ENCODE peak calls at places on chromosomes 2 and 18, in six cellular contexts. One of them, this sample, is unnamed.
A peak's percentile ranks its signal among the peaks of the same experiment; 100 is the strongest.

GRCh38 chr2:183068561-183068960 is 10.0 kb upstream of the DUSP19 start:
- DNase-seq in adrenal gland: no peak
- DNase-seq in mammary epithelial cell: no peak
- DNase-seq in cardiac fibroblast: no peak
- DNase-seq in fibroblast of lung: no peak
- DNase-seq in adipocyte: no peak
- DNase-seq in this sample: no peak

GRCh38 chr2:17135619-17136018 is 382.6 kb downstream of the RAD51AP2 start:
- DNase-seq in cardiac fibroblast: no peak
- DNase-seq in fibroblast of lung: no peak
- DNase-seq in mammary epithelial cell: no peak
- DNase-seq in adrenal gland: no peak
- DNase-seq in adipocyte: no peak
- DNase-seq in this sample: no peak

GRCh38 chr2:233209978-233210680 is 41.3 kb upstream of the ATG16L1 start:
- DNase-seq in adipocyte: no peak
- DNase-seq in mammary epithelial cell: no peak
- DNase-seq in cardiac fibroblast: no peak
- DNase-seq in fibroblast of lung: no peak
- DNase-seq in adrenal gland: no peak
- DNase-seq in this sample: no peak

GRCh38 chr2:221911316-221911715 is 339.2 kb upstream of the EPHA4 start:
- DNase-seq in cardiac fibroblast: peak; percentile 7
- DNase-seq in fibroblast of lung: no peak
- DNase-seq in mammary epithelial cell: no peak
- DNase-seq in adrenal gland: no peak
- DNase-seq in adipocyte: peak; percentile 4
- DNase-seq in this sample: no peak

GRCh38 chr2:101127319-101128056 is 23.7 kb downstream of the TBC1D8 start:
- DNase-seq in adipocyte: no peak
- DNase-seq in cardiac fibroblast: no peak
- DNase-seq in fibroblast of lung: no peak
- DNase-seq in mammary epithelial cell: peak; percentile 14
- DNase-seq in adrenal gland: no peak
- DNase-seq in this sample: no peak

GRCh38 chr18:5294618-5295230 is 802 bp downstream of the ZBTB14 start:
- DNase-seq in cardiac fibroblast: peak; percentile 56
- DNase-seq in adrenal gland: peak; percentile 63
- DNase-seq in adipocyte: peak; percentile 72
- DNase-seq in mammary epithelial cell: peak; percentile 47
- DNase-seq in fibroblast of lung: peak; percentile 66
- DNase-seq in this sample: no peak

GRCh38 chr2:33478968-33479691 is 2.7 kb downstream of the RASGRP3 start:
- DNase-seq in adrenal gland: no peak
- DNase-seq in fibroblast of lung: no peak
- DNase-seq in cardiac fibroblast: no peak
- DNase-seq in adipocyte: no peak
- DNase-seq in mammary epithelial cell: no peak
- DNase-seq in this sample: no peak

GRCh38 chr2:64779117-64779690 is 125.5 kb upstream of the SERTAD2 start:
- DNase-seq in adipocyte: peak; percentile 77
- DNase-seq in adrenal gland: peak; percentile 51
- DNase-seq in mammary epithelial cell: peak; percentile 66
- DNase-seq in cardiac fibroblast: peak; percentile 92
- DNase-seq in fibroblast of lung: peak; percentile 98
- DNase-seq in this sample: no peak

GRCh38 chr18:57583297-57583835 is 3.1 kb downstream of the FECH start:
- DNase-seq in cardiac fibroblast: no peak
- DNase-seq in fibroblast of lung: no peak
- DNase-seq in mammary epithelial cell: no peak
- DNase-seq in adipocyte: no peak
- DNase-seq in adrenal gland: no peak
- DNase-seq in this sample: no peak

GRCh38 chr2:102971661-102972060 is 209.8 kb downstream of the TMEM182 start:
- DNase-seq in adipocyte: no peak
- DNase-seq in mammary epithelial cell: no peak
- DNase-seq in adrenal gland: no peak
- DNase-seq in cardiac fibroblast: no peak
- DNase-seq in fibroblast of lung: peak; percentile 25
- DNase-seq in this sample: no peak

GRCh38 chr2:167908786-167909185 is 338.6 kb downstream of the STK39 start:
- DNase-seq in adrenal gland: no peak
- DNase-seq in cardiac fibroblast: no peak
- DNase-seq in adipocyte: no peak
- DNase-seq in fibroblast of lung: no peak
- DNase-seq in mammary epithelial cell: no peak
- DNase-seq in this sample: no peak

GRCh38 chr2:207930747-207931146 is 94.6 kb downstream of the PLEKHM3 start:
- DNase-seq in adrenal gland: peak; percentile 44
- DNase-seq in fibroblast of lung: no peak
- DNase-seq in adipocyte: no peak
- DNase-seq in cardiac fibroblast: no peak
- DNase-seq in mammary epithelial cell: peak; percentile 60
- DNase-seq in this sample: no peak

GRCh38 chr18:79335833-79336360 is 59.8 kb upstream of the NFATC1 start:
- DNase-seq in mammary epithelial cell: no peak
- DNase-seq in cardiac fibroblast: no peak
- DNase-seq in fibroblast of lung: no peak
- DNase-seq in adrenal gland: no peak
- DNase-seq in adipocyte: no peak
- DNase-seq in this sample: no peak

GRCh38 chr2:201777043-201777442 is 3.7 kb downstream of the ALS2 start:
- DNase-seq in fibroblast of lung: no peak
- DNase-seq in mammary epithelial cell: no peak
- DNase-seq in adrenal gland: no peak
- DNase-seq in adipocyte: peak; percentile 67
- DNase-seq in cardiac fibroblast: no peak
- DNase-seq in this sample: no peak

GRCh38 chr2:189658281-189658680 is 3.0 kb upstream of the ASNSD1 start:
- DNase-seq in cardiac fibroblast: no peak
- DNase-seq in mammary epithelial cell: no peak
- DNase-seq in fibroblast of lung: no peak
- DNase-seq in adrenal gland: no peak
- DNase-seq in adipocyte: no peak
- DNase-seq in this sample: no peak

GRCh38 chr2:1306029-1306686 is 107.1 kb upstream of the TPO start:
- DNase-seq in cardiac fibroblast: no peak
- DNase-seq in adrenal gland: no peak
- DNase-seq in fibroblast of lung: no peak
- DNase-seq in mammary epithelial cell: no peak
- DNase-seq in adipocyte: no peak
- DNase-seq in this sample: no peak

GRCh38 chr18:487371-487770 is 13.1 kb downstream of the COLEC12 start:
- DNase-seq in fibroblast of lung: no peak
- DNase-seq in adrenal gland: no peak
- DNase-seq in adipocyte: no peak
- DNase-seq in cardiac fibroblast: no peak
- DNase-seq in mammary epithelial cell: no peak
- DNase-seq in this sample: no peak

GRCh38 chr2:30150786-30151185 is 4.0 kb downstream of the YPEL5 start:
- DNase-seq in fibroblast of lung: no peak
- DNase-seq in adrenal gland: no peak
- DNase-seq in adipocyte: no peak
- DNase-seq in mammary epithelial cell: no peak
- DNase-seq in cardiac fibroblast: no peak
- DNase-seq in this sample: no peak

GRCh38 chr2:145199052-145199451 is 679.1 kb upstream of the ZEB2 start:
- DNase-seq in cardiac fibroblast: no peak
- DNase-seq in fibroblast of lung: no peak
- DNase-seq in adrenal gland: no peak
- DNase-seq in mammary epithelial cell: no peak
- DNase-seq in adipocyte: no peak
- DNase-seq in this sample: no peak

GRCh38 chr2:31366733-31367132 is 47.8 kb downstream of the XDH start:
- DNase-seq in cardiac fibroblast: no peak
- DNase-seq in adipocyte: no peak
- DNase-seq in mammary epithelial cell: no peak
- DNase-seq in adrenal gland: no peak
- DNase-seq in fibroblast of lung: no peak
- DNase-seq in this sample: no peak

GRCh38 chr2:186532891-186533290 is 46.8 kb downstream of the ZC3H15 start:
- DNase-seq in mammary epithelial cell: peak; percentile 30
- DNase-seq in cardiac fibroblast: peak; percentile 85
- DNase-seq in adipocyte: no peak
- DNase-seq in adrenal gland: no peak
- DNase-seq in fibroblast of lung: peak; percentile 86
- DNase-seq in this sample: no peak

GRCh38 chr2:205887637-205888036 is 198.3 kb downstream of the INO80D start:
- DNase-seq in adipocyte: no peak
- DNase-seq in fibroblast of lung: no peak
- DNase-seq in mammary epithelial cell: no peak
- DNase-seq in adrenal gland: no peak
- DNase-seq in cardiac fibroblast: no peak
- DNase-seq in this sample: no peak

GRCh38 chr2:18987592-18988073 is 370.8 kb downstream of the OSR1 start:
- DNase-seq in mammary epithelial cell: peak; percentile 86
- DNase-seq in fibroblast of lung: peak; percentile 94
- DNase-seq in adrenal gland: peak; percentile 84
- DNase-seq in adipocyte: peak; percentile 95
- DNase-seq in cardiac fibroblast: peak; percentile 96
- DNase-seq in this sample: no peak

GRCh38 chr2:9467687-9468086 is 6.7 kb upstream of the IAH1 start:
- DNase-seq in mammary epithelial cell: no peak
- DNase-seq in cardiac fibroblast: no peak
- DNase-seq in fibroblast of lung: no peak
- DNase-seq in adipocyte: no peak
- DNase-seq in adrenal gland: peak; percentile 34
- DNase-seq in this sample: no peak

GRCh38 chr2:161067846-161068245 is 92.4 kb upstream of the TANK start:
- DNase-seq in fibroblast of lung: no peak
- DNase-seq in adrenal gland: no peak
- DNase-seq in adipocyte: no peak
- DNase-seq in cardiac fibroblast: no peak
- DNase-seq in mammary epithelial cell: no peak
- DNase-seq in this sample: no peak

GRCh38 chr2:74334931-74335333 is 8.3 kb downstream of the SLC4A5 start:
- DNase-seq in adrenal gland: peak; percentile 77
- DNase-seq in fibroblast of lung: peak; percentile 56
- DNase-seq in cardiac fibroblast: peak; percentile 78
- DNase-seq in mammary epithelial cell: peak; percentile 49
- DNase-seq in adipocyte: peak; percentile 88
- DNase-seq in this sample: peak; percentile 27

GRCh38 chr2:175855794-175856453 is 146.1 kb downstream of the LNPK start:
- DNase-seq in adipocyte: peak; percentile 77
- DNase-seq in adrenal gland: peak; percentile 65
- DNase-seq in fibroblast of lung: peak; percentile 69
- DNase-seq in mammary epithelial cell: peak; percentile 61
- DNase-seq in cardiac fibroblast: peak; percentile 15
- DNase-seq in this sample: no peak

DNA sequence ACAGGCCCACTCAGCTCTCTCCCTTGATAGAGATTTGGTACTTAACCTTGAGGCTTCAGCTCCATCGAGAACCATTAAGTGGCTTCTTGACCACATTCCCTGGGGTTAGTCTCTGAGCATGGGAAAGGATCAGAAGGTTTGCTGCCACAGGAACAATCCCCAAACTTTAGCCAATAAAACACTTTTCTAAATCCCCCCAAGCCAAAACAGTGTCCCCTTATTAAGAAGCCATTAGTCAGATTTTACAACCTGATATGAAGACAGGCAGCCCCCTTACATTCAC is 37.7 kb upstream of the SLC8A1 start:
- DNase-seq in cardiac fibroblast: no peak
- DNase-seq in fibroblast of lung: no peak
- DNase-seq in adipocyte: no peak
- DNase-seq in mammary epithelial cell: no peak
- DNase-seq in adrenal gland: no peak
- DNase-seq in this sample: no peak
- H3K4me3 ChIP-seq in cardiac fibroblast: peak overlapping the region; percentile 56
- H3K4me3 ChIP-seq in fibroblast of lung: peak overlapping the region; percentile 50
- H3K4me3 ChIP-seq in adipocyte: peak overlapping the region; percentile 73
- H3K4me3 ChIP-seq in mammary epithelial cell: peak overlapping the region; percentile 60
- H3K4me3 ChIP-seq in adrenal gland: no peak overlapping the region
- H3K4me3 ChIP-seq in this sample: no peak overlapping the region

DNA sequence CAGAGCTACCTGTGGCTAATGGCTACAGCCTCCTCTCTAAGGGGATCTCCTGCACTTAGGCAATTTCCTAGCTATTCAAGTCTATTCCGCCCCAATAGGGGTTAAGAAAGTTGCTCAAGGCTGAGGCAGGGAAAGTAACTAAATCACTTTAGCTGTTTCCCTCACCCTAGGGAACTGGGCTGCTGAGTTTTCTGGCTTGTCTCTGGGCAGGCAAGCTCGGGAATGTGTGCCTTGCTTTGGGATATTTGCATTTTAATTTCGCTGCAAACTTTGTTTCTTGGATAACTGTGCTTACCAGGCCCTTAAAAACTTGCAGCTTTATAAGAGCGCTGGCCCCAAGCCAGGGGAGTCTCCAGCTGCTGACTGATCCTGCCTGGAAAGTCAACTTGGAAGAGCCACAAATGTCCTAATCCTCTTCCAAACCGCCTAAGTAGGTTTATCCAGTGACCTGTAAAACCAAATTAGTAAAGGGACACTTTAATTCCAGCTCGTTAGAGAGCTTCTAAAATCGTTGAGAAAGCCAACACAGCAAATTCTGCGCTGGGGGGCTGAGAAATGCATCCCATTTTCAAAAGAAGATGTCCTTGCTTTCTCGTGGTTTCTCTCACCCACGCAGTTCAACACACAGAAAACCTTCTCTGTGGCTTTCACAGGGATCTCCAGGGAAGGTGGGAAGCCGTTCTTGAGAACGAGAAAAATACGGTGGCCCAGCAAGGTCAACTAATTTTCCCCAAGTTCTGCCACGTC is 59.5 kb upstream of the SP3 start:
- DNase-seq in fibroblast of lung: peak; percentile 87
- DNase-seq in adipocyte: peak; percentile 85
- DNase-seq in cardiac fibroblast: peak; percentile 81
- DNase-seq in adrenal gland: peak; percentile 49
- DNase-seq in mammary epithelial cell: no peak
- DNase-seq in this sample: no peak
- H3K4me3 ChIP-seq in fibroblast of lung: no peak overlapping the region
- H3K4me3 ChIP-seq in adipocyte: peak overlapping the region; percentile 74
- H3K4me3 ChIP-seq in cardiac fibroblast: peak overlapping the region; percentile 5
- H3K4me3 ChIP-seq in adrenal gland: no peak overlapping the region
- H3K4me3 ChIP-seq in mammary epithelial cell: no peak overlapping the region
- H3K4me3 ChIP-seq in this sample: no peak overlapping the region

GRCh38 chr2:235893129-235893698 is 275.0 kb downstream of the GBX2 start:
- DNase-seq in mammary epithelial cell: no peak
- DNase-seq in fibroblast of lung: no peak
- DNase-seq in adipocyte: no peak
- DNase-seq in adrenal gland: no peak
- DNase-seq in cardiac fibroblast: no peak
- DNase-seq in this sample: no peak
- H3K4me3 ChIP-seq in mammary epithelial cell: no peak overlapping the region
- H3K4me3 ChIP-seq in fibroblast of lung: no peak overlapping the region
- H3K4me3 ChIP-seq in adipocyte: no peak overlapping the region
- H3K4me3 ChIP-seq in adrenal gland: no peak overlapping the region
- H3K4me3 ChIP-seq in cardiac fibroblast: no peak overlapping the region
- H3K4me3 ChIP-seq in this sample: no peak overlapping the region

DNA sequence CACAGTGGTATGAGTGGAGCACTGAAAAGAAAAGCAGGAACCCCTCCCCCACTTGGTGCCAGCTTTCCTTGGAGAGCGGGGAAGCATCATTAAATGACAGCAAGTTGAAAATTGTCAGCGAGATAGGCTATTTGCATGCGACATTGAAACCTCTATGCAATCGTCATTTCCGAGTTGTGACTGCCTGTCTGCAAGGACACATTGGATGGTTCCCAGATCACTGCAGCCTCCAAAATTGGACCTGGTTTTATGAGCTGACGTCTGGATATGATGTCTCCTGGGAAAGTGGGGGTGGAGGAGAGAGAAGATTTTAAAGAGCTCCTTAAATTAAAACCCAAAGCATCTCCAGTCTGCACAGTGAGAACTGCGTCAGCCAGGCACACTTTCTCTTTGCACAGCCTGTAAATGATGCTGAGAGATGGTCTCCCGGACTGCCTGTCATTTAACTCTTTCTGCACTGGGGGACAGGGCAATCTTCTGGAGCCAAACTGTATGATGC is 57.8 kb upstream of the KIF5C start:
- DNase-seq in adipocyte: peak; percentile 7
- DNase-seq in mammary epithelial cell: no peak
- DNase-seq in adrenal gland: peak; percentile 89
- DNase-seq in fibroblast of lung: no peak
- DNase-seq in cardiac fibroblast: no peak
- DNase-seq in this sample: no peak
- H3K4me3 ChIP-seq in adipocyte: peak overlapping the region; percentile 40
- H3K4me3 ChIP-seq in mammary epithelial cell: no peak overlapping the region
- H3K4me3 ChIP-seq in adrenal gland: no peak overlapping the region
- H3K4me3 ChIP-seq in fibroblast of lung: no peak overlapping the region
- H3K4me3 ChIP-seq in cardiac fibroblast: no peak overlapping the region
- H3K4me3 ChIP-seq in this sample: peak overlapping the region; percentile 33

This sample was measured in GM12864.